ENCODE peak calls at places on chromosomes 12 and 14, in four cellular contexts. One of them, this sample, is unnamed.

GRCh38 chr14:101775756-101776292 is 14.3 kb downstream of the PPP2R5C start:
- DNase-seq in NCI-H1105: no peak
- DNase-seq in HT1080: no peak
- DNase-seq in stimulated activated naive CD4-positive, alpha-beta T cell: no peak
- DNase-seq in this sample: no peak

GRCh38 chr12:25071366-25071765 is 122.5 kb upstream of the BCAT1 start:
- DNase-seq in NCI-H1105: no peak
- DNase-seq in HT1080: no peak
- DNase-seq in stimulated activated naive CD4-positive, alpha-beta T cell: no peak
- DNase-seq in this sample: no peak

GRCh38 chr12:122896662-122897061 is 738 bp upstream of the VPS37B start:
- DNase-seq in NCI-H1105: no peak
- DNase-seq in HT1080: no peak
- DNase-seq in stimulated activated naive CD4-positive, alpha-beta T cell: no peak
- DNase-seq in this sample: no peak

GRCh38 chr14:50402965-50403364 is 6.3 kb upstream of the CDKL1 start:
- DNase-seq in NCI-H1105: no peak
- DNase-seq in HT1080: peak; percentile 36
- DNase-seq in stimulated activated naive CD4-positive, alpha-beta T cell: no peak
- DNase-seq in this sample: no peak

GRCh38 chr12:26122681-26123481 is 2.0 kb downstream of the BHLHE41 start:
- DNase-seq in NCI-H1105: peak; percentile 46
- DNase-seq in HT1080: peak; percentile 21
- DNase-seq in stimulated activated naive CD4-positive, alpha-beta T cell: peak; percentile 26
- DNase-seq in this sample: no peak

GRCh38 chr14:89221109-89221508 is 195.9 kb downstream of the FOXN3 start:
- DNase-seq in NCI-H1105: no peak
- DNase-seq in HT1080: peak; percentile 76
- DNase-seq in stimulated activated naive CD4-positive, alpha-beta T cell: peak; percentile 63
- DNase-seq in this sample: no peak

GRCh38 chr14:104107611-104108569 is 22.4 kb downstream of the ASPG start:
- DNase-seq in NCI-H1105: no peak
- DNase-seq in HT1080: no peak
- DNase-seq in stimulated activated naive CD4-positive, alpha-beta T cell: no peak
- DNase-seq in this sample: no peak

GRCh38 chr12:58803893-58804292 is 116.4 kb downstream of the LRIG3 start:
- DNase-seq in NCI-H1105: no peak
- DNase-seq in HT1080: peak; percentile 59
- DNase-seq in stimulated activated naive CD4-positive, alpha-beta T cell: no peak
- DNase-seq in this sample: no peak

GRCh38 chr12:109761631-109761950 is 48.0 kb downstream of the FAM222A start:
- DNase-seq in NCI-H1105: no peak
- DNase-seq in HT1080: no peak
- DNase-seq in stimulated activated naive CD4-positive, alpha-beta T cell: no peak
- DNase-seq in this sample: no peak

GRCh38 chr12:57046947-57047890 is 2.7 kb downstream of the MYO1A start:
- DNase-seq in NCI-H1105: no peak
- DNase-seq in HT1080: no peak
- DNase-seq in stimulated activated naive CD4-positive, alpha-beta T cell: peak; percentile 31
- DNase-seq in this sample: no peak

GRCh38 chr12:59928416-59928815 is 332.6 kb downstream of the SLC16A7 start:
- DNase-seq in NCI-H1105: no peak
- DNase-seq in HT1080: peak; percentile 50
- DNase-seq in stimulated activated naive CD4-positive, alpha-beta T cell: no peak
- DNase-seq in this sample: no peak

GRCh38 chr14:74618078-74618952 is 6.3 kb upstream of the LTBP2 start:
- DNase-seq in NCI-H1105: no peak
- DNase-seq in HT1080: peak; percentile 99
- DNase-seq in stimulated activated naive CD4-positive, alpha-beta T cell: peak; percentile 69
- DNase-seq in this sample: peak; percentile 33

GRCh38 chr14:68770051-68770450 is 22.8 kb downstream of the ZFP36L1 start:
- DNase-seq in NCI-H1105: no peak
- DNase-seq in HT1080: no peak
- DNase-seq in stimulated activated naive CD4-positive, alpha-beta T cell: no peak
- DNase-seq in this sample: no peak

GRCh38 chr12:41683023-41683422 is 461.7 kb downstream of the GXYLT1 start:
- DNase-seq in NCI-H1105: no peak
- DNase-seq in HT1080: no peak
- DNase-seq in stimulated activated naive CD4-positive, alpha-beta T cell: no peak
- DNase-seq in this sample: no peak

GRCh38 chr12:3464561-3464960 is 26.4 kb upstream of the PRMT8 start:
- DNase-seq in NCI-H1105: no peak
- DNase-seq in HT1080: peak; percentile 13
- DNase-seq in stimulated activated naive CD4-positive, alpha-beta T cell: no peak
- DNase-seq in this sample: no peak

GRCh38 chr12:17975239-17975638 is 114.8 kb downstream of the RERGL start:
- DNase-seq in NCI-H1105: no peak
- DNase-seq in HT1080: no peak
- DNase-seq in stimulated activated naive CD4-positive, alpha-beta T cell: no peak
- DNase-seq in this sample: no peak

GRCh38 chr14:31154956-31155355 is 52.6 kb downstream of the HECTD1 start:
- DNase-seq in NCI-H1105: no peak
- DNase-seq in HT1080: no peak
- DNase-seq in stimulated activated naive CD4-positive, alpha-beta T cell: no peak
- DNase-seq in this sample: no peak